ENCODE peak calls at places on chromosomes 16 and 17, in four cellular contexts. H is fibroblast of pulmonary artery, F is pulmonary artery endothelial cell, U is T-helper 2 cell. Z is an unnamed sample.

GRCh38 chr17:8621585-8621984 is 8.9 kb downstream of the MYH10 start:
- DNase-seq in F (no peak), U (no peak), H (peak; percentile 55), Z (no peak)

GRCh38 chr17:79090503-79091372 is 16.1 kb downstream of the ENGASE start:
- DNase-seq in F (no peak), H (peak; percentile 22), U (no peak), Z (no peak)

GRCh38 chr17:35588196-35588920 is 1.2 kb downstream of the AP2B1 start:
- DNase-seq in F (no peak), U (no peak), H (peak; percentile 45), Z (peak; percentile 58)

GRCh38 chr17:50063516-50064252 is 7.8 kb downstream of the ITGA3 start:
- DNase-seq in F (no peak), U (no peak), H (no peak), Z (no peak)

GRCh38 chr17:41065829-41066624 is at the start of gene KRTAP2-4:
- DNase-seq in F (no peak), H (peak; percentile 49), U (no peak), Z (no peak)

GRCh38 chr17:41490620-41491019 is 910 bp upstream of the KRT36 start:
- DNase-seq in F (no peak), U (no peak), H (no peak), Z (no peak)

GRCh38 chr17:78223061-78223460 is 8.4 kb upstream of the TMEM235 start:
- DNase-seq in F (peak; percentile 33), U (no peak), H (peak; percentile 8), Z (peak; percentile 84)

GRCh38 chr16:1455190-1456171 is 11.1 kb upstream of the CCDC154 start:
- DNase-seq in F (no peak), H (no peak), U (no peak), Z (no peak)

GRCh38 chr17:22303096-22303495 is 610.8 kb downstream of the KCNJ18 start:
- DNase-seq in F (no peak), U (no peak), H (no peak), Z (no peak)

GRCh38 chr17:32116937-32117336 is 25.4 kb upstream of the RHOT1 start:
- DNase-seq in U (no peak), H (no peak), F (no peak), Z (no peak)

GRCh38 chr17:78759969-78760352 is 22.1 kb downstream of the CYTH1 start:
- DNase-seq in H (no peak), F (no peak), U (no peak), Z (no peak)

GRCh38 chr16:87252269-87252970 is 64.8 kb downstream of the C16orf95 start:
- DNase-seq in F (no peak), U (no peak), H (no peak), Z (no peak)

GRCh38 chr16:50842589-50842988 is 100.7 kb downstream of the CYLD start:
- DNase-seq in F (no peak), U (no peak), H (no peak), Z (no peak)

GRCh38 chr16:85173981-85174751 is 61.9 kb upstream of the CIBAR2 start:
- DNase-seq in F (peak; percentile 52), H (peak; percentile 75), U (no peak), Z (peak; percentile 66)

GRCh38 chr17:80594666-80595269 is 50.1 kb downstream of the RPTOR start:
- DNase-seq in F (no peak), H (no peak), U (no peak), Z (no peak)

GRCh38 chr17:81397314-81398169 is 2.3 kb downstream of the BAHCC1 start:
- DNase-seq in H (peak; percentile 70), F (no peak), U (no peak), Z (peak; percentile 72)

GRCh38 chr17:71316498-71316897 is 804.3 kb upstream of the SOX9 start:
- DNase-seq in F (no peak), H (no peak), U (no peak), Z (no peak)

GRCh38 chr17:29251969-29252866 is 5.6 kb downstream of the CRYBA1 start:
- DNase-seq in U (no peak), F (no peak), H (peak; percentile 63), Z (peak; percentile 52)

GRCh38 chr17:65662166-65662565 is 100.7 kb upstream of the AXIN2 start:
- DNase-seq in U (no peak), F (no peak), H (peak; percentile 77), Z (no peak)

GRCh38 chr16:54715011-54715410 is 215.7 kb upstream of the IRX5 start:
- DNase-seq in U (no peak), H (no peak), F (no peak), Z (no peak)

GRCh38 chr17:6374761-6375312 is 60.1 kb downstream of the AIPL1 start:
- DNase-seq in H (peak; percentile 6), F (no peak), U (peak; percentile 49), Z (no peak)

GRCh38 chr17:16101440-16101839 is 101.8 kb downstream of the TTC19 start:
- DNase-seq in F (no peak), U (no peak), H (no peak), Z (no peak)

GRCh38 chr17:32596666-32597065 is 109.9 kb downstream of the CDK5R1 start:
- DNase-seq in U (no peak), H (no peak), F (no peak), Z (no peak)